ENCODE peak calls at places on chromosome 22, in four cellular contexts. One of them, this sample, is unnamed.

GRCh38 chr22:39152024-39152510 is 413 bp downstream of the CBX7 start:
- DNase-seq in GM19239: no peak
- DNase-seq in iris pigment epithelial cell: no peak
- DNase-seq in GM12864: no peak
- DNase-seq in this sample: no peak

GRCh38 chr22:37804886-37805857 is 2.6 kb upstream of the GCAT start:
- DNase-seq in GM19239: no peak
- DNase-seq in iris pigment epithelial cell: peak
- DNase-seq in GM12864: no peak
- DNase-seq in this sample: no peak

GRCh38 chr22:46934746-46935491 is 172.5 kb downstream of the TBC1D22A start:
- DNase-seq in GM19239: no peak
- DNase-seq in iris pigment epithelial cell: peak
- DNase-seq in GM12864: peak
- DNase-seq in this sample: peak

GRCh38 chr22:19941365-19942070 is at the start of the genes COMT and TXNRD2:
- DNase-seq in GM19239: peak
- DNase-seq in iris pigment epithelial cell: peak
- DNase-seq in GM12864: no peak
- DNase-seq in this sample: no peak

GRCh38 chr22:25650834-25651233 is 86.4 kb downstream of the GRK3 start:
- DNase-seq in GM19239: no peak
- DNase-seq in iris pigment epithelial cell: no peak
- DNase-seq in GM12864: peak
- DNase-seq in this sample: peak

GRCh38 chr22:49015459-49015858 is 812.2 kb downstream of the BRD1 start:
- DNase-seq in GM19239: no peak
- DNase-seq in iris pigment epithelial cell: no peak
- DNase-seq in GM12864: no peak
- DNase-seq in this sample: no peak

GRCh38 chr22:19887251-19887985 is 32.7 kb upstream of the GNB1L start:
- DNase-seq in GM19239: no peak
- DNase-seq in iris pigment epithelial cell: no peak
- DNase-seq in GM12864: no peak
- DNase-seq in this sample: no peak

GRCh38 chr22:29298641-29299040 is 7.8 kb upstream of the GAS2L1 start:
- DNase-seq in GM19239: no peak
- DNase-seq in iris pigment epithelial cell: no peak
- DNase-seq in GM12864: no peak
- DNase-seq in this sample: no peak

GRCh38 chr22:48843640-48844039 is 984.0 kb downstream of the BRD1 start:
- DNase-seq in GM19239: no peak
- DNase-seq in iris pigment epithelial cell: no peak
- DNase-seq in GM12864: no peak
- DNase-seq in this sample: no peak

GRCh38 chr22:23789638-23790037 is 2.9 kb downstream of the SMARCB1 start:
- DNase-seq in GM19239: no peak
- DNase-seq in iris pigment epithelial cell: no peak
- DNase-seq in GM12864: no peak
- DNase-seq in this sample: no peak

GRCh38 chr22:17164392-17165024 is 5.4 kb upstream of the HDHD5 start:
- DNase-seq in GM19239: no peak
- DNase-seq in iris pigment epithelial cell: peak
- DNase-seq in GM12864: no peak
- DNase-seq in this sample: no peak

GRCh38 chr22:28855355-28856094 is 27.8 kb upstream of the ZNRF3 start:
- DNase-seq in GM19239: peak
- DNase-seq in iris pigment epithelial cell: peak
- DNase-seq in GM12864: peak
- DNase-seq in this sample: peak

GRCh38 chr22:23204541-23205157 is 24.3 kb downstream of the BCR start:
- DNase-seq in GM19239: no peak
- DNase-seq in iris pigment epithelial cell: no peak
- DNase-seq in GM12864: no peak
- DNase-seq in this sample: no peak

GRCh38 chr22:29328566-29329500 is 13.3 kb upstream of the RASL10A start:
- DNase-seq in GM19239: no peak
- DNase-seq in iris pigment epithelial cell: no peak
- DNase-seq in GM12864: no peak
- DNase-seq in this sample: no peak

GRCh38 chr22:46500201-46500600 is 37.2 kb downstream of the CELSR1 start:
- DNase-seq in GM19239: no peak
- DNase-seq in iris pigment epithelial cell: no peak
- DNase-seq in GM12864: no peak
- DNase-seq in this sample: no peak

GRCh38 chr22:18024276-18024939 is at the start of gene MICAL3:
- DNase-seq in GM19239: peak
- DNase-seq in iris pigment epithelial cell: peak
- DNase-seq in GM12864: no peak
- DNase-seq in this sample: no peak

GRCh38 chr22:25754527-25755202 is 12.7 kb downstream of the MYO18B start:
- DNase-seq in GM19239: no peak
- DNase-seq in iris pigment epithelial cell: peak
- DNase-seq in GM12864: no peak
- DNase-seq in this sample: no peak

GRCh38 chr22:37844904-37845334 is 785 bp upstream of the ANKRD54 start:
- DNase-seq in GM19239: no peak
- DNase-seq in iris pigment epithelial cell: no peak
- DNase-seq in GM12864: no peak
- DNase-seq in this sample: no peak

GRCh38 chr22:23110190-23110921 is 31.4 kb downstream of the RSPH14 start:
- DNase-seq in GM19239: no peak
- DNase-seq in iris pigment epithelial cell: no peak
- DNase-seq in GM12864: no peak
- DNase-seq in this sample: no peak

GRCh38 chr22:37464181-37464580 is 22.0 kb downstream of the MFNG start:
- DNase-seq in GM19239: peak
- DNase-seq in iris pigment epithelial cell: no peak
- DNase-seq in GM12864: peak
- DNase-seq in this sample: peak

GRCh38 chr22:49734390-49734789 is 93.3 kb downstream of the BRD1 start:
- DNase-seq in GM19239: no peak
- DNase-seq in iris pigment epithelial cell: no peak
- DNase-seq in GM12864: no peak
- DNase-seq in this sample: no peak

GRCh38 chr22:36914383-36914752 is 940 bp downstream of the CSF2RB start:
- DNase-seq in GM19239: no peak
- DNase-seq in iris pigment epithelial cell: no peak
- DNase-seq in GM12864: no peak
- DNase-seq in this sample: no peak

GRCh38 chr22:48702573-48703264 is 1125.0 kb downstream of the BRD1 start:
- DNase-seq in GM19239: no peak
- DNase-seq in iris pigment epithelial cell: no peak
- DNase-seq in GM12864: no peak
- DNase-seq in this sample: no peak

GRCh38 chr22:39240841-39241631 is 3.7 kb downstream of the PDGFB start:
- DNase-seq in GM19239: no peak
- DNase-seq in iris pigment epithelial cell: no peak
- DNase-seq in GM12864: no peak
- DNase-seq in this sample: no peak

GRCh38 chr22:42922374-42923177 is 65.5 kb upstream of the ARFGAP3 start:
- DNase-seq in GM19239: no peak
- DNase-seq in iris pigment epithelial cell: no peak
- DNase-seq in GM12864: no peak
- DNase-seq in this sample: no peak

GRCh38 chr22:37260939-37261338 is 16.9 kb upstream of the RAC2 start:
- DNase-seq in GM19239: no peak
- DNase-seq in iris pigment epithelial cell: peak
- DNase-seq in GM12864: no peak
- DNase-seq in this sample: no peak

This sample was measured in GM12878.